ENCODE peak calls at places on chromosome 11, in six cellular contexts. B is GM12891, P is K562, Y is GM12878, V is H1, S is HepG2. G is an unnamed sample.

GRCh38 chr11:118162846-118163245 is 10.2 kb upstream of the SCN4B start:
- DNase-seq in B (no peak), P (no peak), Y (no peak), V (no peak), S (no peak), G (no peak)

GRCh38 chr11:114060402-114061052 is 1.0 kb downstream of the ZBTB16 start:
- DNase-seq in B (no peak), P (no peak), Y (no peak), V (peak), S (no peak), G (no peak)

GRCh38 chr11:119693253-119693815 is 35.7 kb downstream of the NECTIN1 start:
- DNase-seq in B (no peak), P (no peak), Y (no peak), V (no peak), S (no peak), G (no peak)

GRCh38 chr11:30488304-30488998 is 97.7 kb downstream of the MPPED2 start:
- DNase-seq in B (no peak), P (no peak), Y (no peak), V (no peak), S (peak), G (no peak)

GRCh38 chr11:2516276-2517015 is 71.6 kb downstream of the KCNQ1 start:
- DNase-seq in B (peak), P (no peak), Y (no peak), V (no peak), S (no peak), G (peak)

GRCh38 chr11:26987726-26988125 is 6.2 kb upstream of the FIBIN start:
- DNase-seq in B (no peak), P (no peak), Y (no peak), V (no peak), S (no peak), G (no peak)

GRCh38 chr11:96748639-96749370 is 359.0 kb downstream of the JRKL start:
- DNase-seq in B (no peak), P (no peak), Y (no peak), V (no peak), S (no peak), G (no peak)

GRCh38 chr11:116357769-116358544 is 414.8 kb downstream of the BUD13 start:
- DNase-seq in B (no peak), P (peak), Y (no peak), V (peak), S (no peak), G (no peak)

GRCh38 chr11:76628408-76628947 is 42.1 kb downstream of the LRRC32 start:
- DNase-seq in B (no peak), P (no peak), Y (no peak), V (no peak), S (no peak), G (no peak)

GRCh38 chr11:110566577-110566976 is 136.8 kb downstream of the FDX1 start:
- DNase-seq in B (no peak), P (no peak), Y (no peak), V (no peak), S (no peak), G (no peak)

GRCh38 chr11:8247312-8247711 is 16.4 kb downstream of the LMO1 start:
- DNase-seq in B (no peak), P (peak), Y (no peak), V (peak), S (no peak), G (no peak)

GRCh38 chr11:124769804-124770774 is 8.0 kb upstream of the ESAM start:
- DNase-seq in B (no peak), P (peak), Y (no peak), V (no peak), S (peak), G (no peak)

GRCh38 chr11:120298461-120298860 is 26.6 kb upstream of the TLCD5 start:
- DNase-seq in B (no peak), P (no peak), Y (no peak), V (no peak), S (no peak), G (no peak)

GRCh38 chr11:9573775-9574555 is 495 bp downstream of the WEE1 start:
- DNase-seq in B (no peak), P (no peak), Y (no peak), V (no peak), S (no peak), G (no peak)

GRCh38 chr11:38824573-38824972 is 2226.5 kb upstream of the RAG2 start:
- DNase-seq in B (no peak), P (peak), Y (no peak), V (no peak), S (peak), G (no peak)

GRCh38 chr11:87417951-87418350 is 380.2 kb downstream of the TMEM135 start:
- DNase-seq in B (no peak), P (no peak), Y (no peak), V (no peak), S (no peak), G (no peak)

GRCh38 chr11:69630009-69630870 is 10.7 kb upstream of the CCND1 start:
- DNase-seq in B (no peak), P (peak), Y (no peak), V (no peak), S (no peak), G (no peak)

GRCh38 chr11:27991731-27992130 is 116.2 kb downstream of the KIF18A start:
- DNase-seq in B (no peak), P (no peak), Y (no peak), V (no peak), S (peak), G (no peak)

GRCh38 chr11:36453678-36454077 is 56.4 kb downstream of the TRAF6 start:
- DNase-seq in B (no peak), P (peak), Y (no peak), V (no peak), S (no peak), G (no peak)

GRCh38 chr11:10990637-10991036 is 132.8 kb upstream of the ZBED5 start:
- DNase-seq in B (no peak), P (peak), Y (no peak), V (no peak), S (no peak), G (no peak)

GRCh38 chr11:123438191-123438627 is 8.1 kb downstream of the GRAMD1B start:
- DNase-seq in B (no peak), P (no peak), Y (no peak), V (no peak), S (no peak), G (no peak)

GRCh38 chr11:94020777-94021615 is at the start of gene HEPHL1:
- DNase-seq in B (no peak), P (no peak), Y (no peak), V (no peak), S (no peak), G (no peak)

DNA sequence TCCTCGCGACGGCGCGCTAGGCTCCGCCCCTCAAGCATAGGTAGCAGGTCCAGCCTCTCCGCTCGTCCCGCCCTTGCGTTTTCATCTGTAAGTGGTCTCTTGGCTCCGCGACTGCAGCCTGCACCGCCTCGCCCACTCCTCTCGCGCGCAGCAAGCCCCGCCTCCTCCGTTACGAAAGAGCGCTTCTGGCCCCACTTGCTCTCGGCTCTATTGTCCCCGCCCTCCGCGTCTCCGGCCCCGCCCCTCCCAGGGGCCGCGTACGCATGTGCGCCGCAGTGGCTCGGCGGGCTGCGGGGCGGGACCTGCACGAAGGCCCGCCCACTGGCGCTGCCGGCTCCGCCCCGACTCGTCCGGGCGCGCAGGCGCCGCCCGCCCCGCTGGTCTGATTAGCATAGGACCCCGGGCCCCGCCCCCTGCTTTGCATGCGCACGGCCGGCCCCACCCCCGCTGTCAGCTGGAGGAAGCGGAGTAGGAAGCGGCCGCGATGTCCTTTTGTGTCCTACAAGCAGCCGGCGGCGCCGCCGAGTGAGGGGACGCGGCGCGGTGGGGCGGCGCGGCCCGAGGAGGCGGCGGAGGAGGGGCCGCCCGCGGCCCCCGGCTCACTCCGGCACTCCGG is at the start of gene ESRRA:
- DNase-seq in B (peak), P (peak), Y (peak), V (peak), S (peak), G (peak)
- TF ChIP-seq POLR2A in B (no peak), P (no peak), Y (peak), V (no peak), S (peak), G (peak)

DNA sequence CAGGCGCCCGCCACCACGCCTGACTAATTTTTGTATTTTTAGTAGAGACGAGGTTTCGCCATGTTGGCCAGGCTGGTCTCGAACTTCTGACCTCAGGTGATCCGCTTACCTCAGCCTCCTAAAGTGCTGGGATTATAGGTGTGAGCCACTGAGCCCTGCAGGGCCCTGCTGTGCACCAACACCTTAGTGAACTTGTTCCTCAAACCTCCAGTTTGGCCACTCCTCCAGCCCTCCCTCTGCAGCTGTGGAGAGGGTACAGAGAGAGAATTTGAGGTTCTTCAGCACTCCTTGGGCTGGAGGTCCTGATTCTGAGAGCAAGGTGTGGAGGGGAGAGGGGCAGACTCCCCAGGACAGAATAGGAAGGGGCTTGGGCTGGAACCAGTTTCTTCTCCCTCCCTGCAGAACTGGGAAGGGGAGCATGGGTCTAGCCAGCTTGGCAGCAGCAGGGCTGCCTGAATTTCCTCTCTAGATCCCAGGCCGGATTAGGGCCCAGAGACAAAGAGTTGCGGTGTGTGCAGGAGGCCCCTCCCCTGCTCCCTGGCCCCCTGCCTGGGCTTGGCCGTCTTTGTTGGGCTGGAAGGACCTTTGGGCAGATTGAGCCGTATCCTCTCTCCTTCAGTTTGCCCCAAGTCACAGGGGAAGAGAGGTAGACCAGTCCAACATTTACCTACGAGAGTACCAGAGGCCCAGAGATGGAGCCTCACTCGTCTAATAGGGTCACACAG is 2.3 kb upstream of the PEX16 start:
- DNase-seq in B (no peak), P (no peak), Y (no peak), V (no peak), S (peak), G (no peak)
- TF ChIP-seq TAF1 in B (no peak), P (no peak), Y (no peak), V (peak), S (no peak), G (no peak)

DNA sequence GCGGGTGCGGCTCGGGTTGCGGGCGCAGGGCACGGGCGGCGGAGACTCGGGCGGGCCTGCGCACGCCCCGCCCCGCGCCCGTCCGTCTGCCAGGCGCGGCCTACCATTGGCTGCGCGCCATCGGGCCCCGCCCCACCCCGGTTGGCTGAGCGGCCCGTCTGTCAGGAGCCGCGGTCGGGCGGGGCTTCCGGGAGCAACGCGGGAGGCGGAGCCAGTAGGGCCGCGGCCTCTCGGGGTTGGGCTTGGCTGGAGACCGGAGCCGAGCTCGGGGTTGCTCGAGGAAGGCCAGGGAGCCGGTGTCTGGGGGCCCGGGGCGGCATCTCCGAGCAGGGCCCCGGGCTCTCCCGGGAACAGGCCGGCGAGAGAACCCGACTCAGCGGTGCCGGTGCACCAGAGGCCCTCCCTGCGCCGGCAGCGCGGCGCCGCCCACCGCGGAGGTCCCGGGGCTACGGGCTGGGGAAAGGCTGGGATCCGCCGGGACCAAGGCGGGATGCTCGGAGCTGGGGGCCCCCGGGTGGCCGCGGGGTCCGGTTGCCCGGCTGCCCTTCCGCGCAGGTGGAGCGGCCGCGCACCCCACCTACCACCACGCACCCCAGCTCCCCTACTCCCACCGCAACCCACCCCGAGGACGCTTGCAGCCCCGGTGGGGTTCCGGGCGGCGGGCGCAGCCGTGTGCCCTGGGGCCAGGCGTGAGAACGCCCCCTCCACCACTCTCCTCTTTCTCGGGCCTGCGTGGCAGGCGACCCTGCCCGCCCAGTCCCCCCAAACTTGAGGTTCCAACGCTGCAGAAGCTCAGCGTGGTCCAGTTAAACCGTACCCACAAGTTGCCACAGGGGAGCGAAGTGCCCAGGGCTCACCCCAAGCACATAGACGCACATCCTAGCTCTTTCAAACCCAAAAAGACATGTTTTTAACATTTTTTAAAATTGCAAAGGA is at the start of gene HRAS:
- DNase-seq in B (peak), P (peak), Y (peak), V (peak), S (peak), G (peak)
- TF ChIP-seq POLR2A in B (no peak), P (peak), Y (peak), V (no peak), S (peak), G (peak)

GRCh38 chr11:24866743-24867142 is 369.9 kb downstream of the LUZP2 start:
- DNase-seq in B (no peak), P (no peak), Y (no peak), V (no peak), S (no peak), G (no peak)
- TF ChIP-seq TAF1 in B (no peak), P (no peak), Y (no peak), V (no peak), S (no peak), G (no peak)

DNA sequence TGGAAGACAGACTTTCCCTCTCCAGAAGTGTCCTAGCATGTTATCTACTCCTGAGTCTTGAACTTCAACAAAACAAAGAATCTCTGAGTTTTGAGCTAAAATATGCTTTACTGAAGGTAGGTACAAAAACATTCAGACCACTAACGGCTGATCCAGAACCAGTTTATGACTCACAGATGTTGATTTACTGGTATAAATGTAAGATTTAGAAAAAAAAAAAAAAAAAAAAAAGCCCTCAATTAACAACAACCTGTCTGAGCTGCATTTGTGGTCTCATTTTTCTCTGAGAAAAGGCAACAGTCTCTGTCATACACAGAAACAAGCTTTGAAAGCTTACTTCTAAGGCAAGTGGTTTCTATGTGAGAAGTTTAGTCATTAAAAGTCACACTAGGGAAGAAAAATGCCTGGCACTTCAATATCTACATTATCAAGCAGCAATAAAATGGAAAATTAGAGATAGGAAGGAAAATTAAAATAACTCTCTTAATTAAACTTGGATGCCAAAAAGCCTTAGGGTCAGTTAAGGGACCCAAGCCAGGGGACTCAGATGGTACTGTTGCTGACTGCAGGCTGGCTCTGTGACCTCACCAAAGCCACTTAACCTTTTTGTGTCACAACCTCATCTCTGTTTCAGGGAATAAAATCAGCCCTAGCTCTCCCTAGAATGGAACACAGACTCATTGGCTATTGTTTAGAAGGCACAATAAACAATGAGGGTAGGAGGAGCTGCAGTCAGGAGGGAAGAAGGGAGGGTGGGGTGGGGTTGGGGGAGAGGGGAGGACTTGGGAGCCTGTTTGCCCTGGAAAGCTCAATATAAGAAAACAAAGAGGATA is 61.7 kb downstream of the ETS1 start:
- DNase-seq in B (no peak), P (no peak), Y (no peak), V (no peak), S (no peak), G (no peak)
- TF ChIP-seq POLR2A in B (no peak), P (no peak), Y (no peak), V (no peak), S (no peak), G (no peak)

G was measured in GM12892.